ENCODE peak calls at places on chromosomes 16 and 17, in nine cellular contexts. One of them, this sample, is unnamed.

GRCh38 chr16:27602103-27602502 is 52.2 kb downstream of the KATNIP start:
- DNase-seq in fibroblast of lung: no peak
- DNase-seq in adipocyte: no peak
- DNase-seq in GM23248: no peak
- DNase-seq in PC-3: no peak
- DNase-seq in astrocyte: no peak
- DNase-seq in kidney: no peak
- DNase-seq in K562: no peak
- DNase-seq in mesenchymal stem cell: no peak
- DNase-seq in this sample: no peak

GRCh38 chr16:22624038-22624656 is 113.5 kb downstream of the NPIPB5 start:
- DNase-seq in K562: no peak
- DNase-seq in kidney: peak; percentile 65
- DNase-seq in PC-3: no peak
- DNase-seq in mesenchymal stem cell: no peak
- DNase-seq in astrocyte: no peak
- DNase-seq in adipocyte: no peak
- DNase-seq in fibroblast of lung: no peak
- DNase-seq in GM23248: no peak
- DNase-seq in this sample: no peak

GRCh38 chr17:67376509-67376891 is 581 bp upstream of the PITPNC1 start:
- DNase-seq in K562: no peak
- DNase-seq in astrocyte: peak; percentile 55
- DNase-seq in kidney: no peak
- DNase-seq in PC-3: peak; percentile 47
- DNase-seq in GM23248: peak; percentile 77
- DNase-seq in fibroblast of lung: peak; percentile 63
- DNase-seq in adipocyte: peak; percentile 81
- DNase-seq in mesenchymal stem cell: peak; percentile 49
- DNase-seq in this sample: no peak

GRCh38 chr16:68040506-68041288 is 17.6 kb downstream of the DUS2 start:
- DNase-seq in K562: peak; percentile 91
- DNase-seq in astrocyte: peak; percentile 10
- DNase-seq in fibroblast of lung: peak; percentile 41
- DNase-seq in mesenchymal stem cell: peak; percentile 69
- DNase-seq in adipocyte: peak; percentile 77
- DNase-seq in PC-3: peak; percentile 60
- DNase-seq in kidney: peak; percentile 89
- DNase-seq in GM23248: peak; percentile 66
- DNase-seq in this sample: peak; percentile 88

GRCh38 chr17:47230864-47231263 is 21.7 kb downstream of the MYL4 start:
- DNase-seq in GM23248: no peak
- DNase-seq in mesenchymal stem cell: no peak
- DNase-seq in fibroblast of lung: no peak
- DNase-seq in K562: no peak
- DNase-seq in PC-3: no peak
- DNase-seq in kidney: peak; percentile 89
- DNase-seq in astrocyte: no peak
- DNase-seq in adipocyte: no peak
- DNase-seq in this sample: no peak

GRCh38 chr16:77297996-77298637 is 98.9 kb downstream of the SYCE1L start:
- DNase-seq in astrocyte: peak; percentile 51
- DNase-seq in K562: no peak
- DNase-seq in adipocyte: no peak
- DNase-seq in mesenchymal stem cell: peak; percentile 40
- DNase-seq in fibroblast of lung: peak; percentile 70
- DNase-seq in GM23248: peak; percentile 49
- DNase-seq in PC-3: peak; percentile 51
- DNase-seq in kidney: no peak
- DNase-seq in this sample: no peak

GRCh38 chr17:280901-281300 is 71.7 kb downstream of the RPH3AL start:
- DNase-seq in PC-3: no peak
- DNase-seq in fibroblast of lung: no peak
- DNase-seq in mesenchymal stem cell: no peak
- DNase-seq in K562: no peak
- DNase-seq in kidney: peak; percentile 47
- DNase-seq in adipocyte: no peak
- DNase-seq in GM23248: no peak
- DNase-seq in astrocyte: no peak
- DNase-seq in this sample: peak; percentile 9

GRCh38 chr17:2101448-2102257 is 46.8 kb downstream of the HIC1 start:
- DNase-seq in K562: no peak
- DNase-seq in adipocyte: no peak
- DNase-seq in PC-3: peak; percentile 94
- DNase-seq in mesenchymal stem cell: no peak
- DNase-seq in kidney: peak; percentile 95
- DNase-seq in fibroblast of lung: peak; percentile 89
- DNase-seq in astrocyte: peak; percentile 90
- DNase-seq in GM23248: no peak
- DNase-seq in this sample: peak; percentile 96

GRCh38 chr17:78442648-78443128 is 64.2 kb downstream of the PGS1 start:
- DNase-seq in K562: no peak
- DNase-seq in fibroblast of lung: no peak
- DNase-seq in PC-3: no peak
- DNase-seq in kidney: peak; percentile 89
- DNase-seq in mesenchymal stem cell: peak; percentile 56
- DNase-seq in astrocyte: no peak
- DNase-seq in adipocyte: no peak
- DNase-seq in GM23248: peak; percentile 48
- DNase-seq in this sample: peak; percentile 39

GRCh38 chr16:19901164-19901563 is 16.5 kb upstream of the GPRC5B start:
- DNase-seq in GM23248: no peak
- DNase-seq in adipocyte: no peak
- DNase-seq in fibroblast of lung: no peak
- DNase-seq in kidney: peak; percentile 22
- DNase-seq in PC-3: no peak
- DNase-seq in astrocyte: no peak
- DNase-seq in mesenchymal stem cell: no peak
- DNase-seq in K562: no peak
- DNase-seq in this sample: no peak

GRCh38 chr16:19898166-19898565 is 13.5 kb upstream of the GPRC5B start:
- DNase-seq in GM23248: no peak
- DNase-seq in mesenchymal stem cell: no peak
- DNase-seq in kidney: peak; percentile 55
- DNase-seq in adipocyte: no peak
- DNase-seq in K562: no peak
- DNase-seq in PC-3: no peak
- DNase-seq in astrocyte: no peak
- DNase-seq in fibroblast of lung: no peak
- DNase-seq in this sample: no peak

GRCh38 chr16:19898924-19899604 is 14.4 kb upstream of the GPRC5B start:
- DNase-seq in kidney: peak; percentile 38
- DNase-seq in fibroblast of lung: peak; percentile 22
- DNase-seq in mesenchymal stem cell: peak; percentile 63
- DNase-seq in astrocyte: no peak
- DNase-seq in GM23248: peak; percentile 64
- DNase-seq in adipocyte: peak; percentile 78
- DNase-seq in K562: peak; percentile 59
- DNase-seq in PC-3: peak; percentile 69
- DNase-seq in this sample: peak; percentile 55

GRCh38 chr16:19900590-19900989 is 15.9 kb upstream of the GPRC5B start:
- DNase-seq in PC-3: no peak
- DNase-seq in fibroblast of lung: no peak
- DNase-seq in astrocyte: no peak
- DNase-seq in adipocyte: no peak
- DNase-seq in kidney: peak; percentile 38
- DNase-seq in K562: no peak
- DNase-seq in mesenchymal stem cell: no peak
- DNase-seq in GM23248: no peak
- DNase-seq in this sample: no peak

DNA sequence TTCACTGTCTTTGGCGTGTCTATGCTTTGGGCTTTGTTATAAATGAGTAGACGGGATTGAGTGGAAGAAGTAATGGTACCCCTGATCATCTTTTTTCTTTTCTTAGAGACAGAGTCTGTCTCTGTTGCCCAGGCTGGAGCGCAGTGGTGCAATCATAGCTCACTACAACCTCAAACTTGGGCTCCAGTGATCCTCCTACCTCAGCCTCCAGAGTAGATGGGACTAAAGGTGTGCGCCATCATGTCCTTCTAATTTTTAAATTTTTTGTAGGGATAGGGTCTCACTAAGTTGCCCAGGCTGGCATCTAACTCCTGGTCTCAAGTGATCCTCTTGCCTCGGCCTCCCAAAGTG is 14.9 kb upstream of the GPRC5B start:
- DNase-seq in K562: no peak
- DNase-seq in fibroblast of lung: no peak
- DNase-seq in astrocyte: no peak
- DNase-seq in GM23248: no peak
- DNase-seq in mesenchymal stem cell: no peak
- DNase-seq in PC-3: no peak
- DNase-seq in adipocyte: no peak
- DNase-seq in kidney: no peak
- DNase-seq in this sample: no peak
- H3K9ac ChIP-seq in K562: no peak overlapping the region
- H3K9ac ChIP-seq in fibroblast of lung: no peak overlapping the region
- H3K9ac ChIP-seq in astrocyte: no peak overlapping the region
- H3K9ac ChIP-seq in GM23248: no peak overlapping the region
- H3K9ac ChIP-seq in mesenchymal stem cell: no peak overlapping the region
- H3K9ac ChIP-seq in PC-3: no peak overlapping the region
- H3K9ac ChIP-seq in adipocyte: no peak overlapping the region
- H3K9ac ChIP-seq in kidney: no peak overlapping the region
- H3K9ac ChIP-seq in this sample: no peak overlapping the region

GRCh38 chr17:38509008-38509771 is 80.9 kb downstream of the ARHGAP23 start:
- DNase-seq in adipocyte: peak; percentile 93
- DNase-seq in mesenchymal stem cell: peak; percentile 91
- DNase-seq in kidney: peak; percentile 89
- DNase-seq in GM23248: peak; percentile 83
- DNase-seq in astrocyte: peak; percentile 77
- DNase-seq in PC-3: peak; percentile 25
- DNase-seq in fibroblast of lung: peak; percentile 88
- DNase-seq in K562: peak; percentile 91
- DNase-seq in this sample: peak; percentile 74
- H3K9ac ChIP-seq in adipocyte: no peak overlapping the region
- H3K9ac ChIP-seq in mesenchymal stem cell: peak overlapping the region; percentile 38
- H3K9ac ChIP-seq in kidney: no peak overlapping the region
- H3K9ac ChIP-seq in GM23248: no peak overlapping the region
- H3K9ac ChIP-seq in astrocyte: peak overlapping the region; percentile 69
- H3K9ac ChIP-seq in PC-3: no peak overlapping the region
- H3K9ac ChIP-seq in fibroblast of lung: no peak overlapping the region
- H3K9ac ChIP-seq in K562: no peak overlapping the region
- H3K9ac ChIP-seq in this sample: no peak overlapping the region

DNA sequence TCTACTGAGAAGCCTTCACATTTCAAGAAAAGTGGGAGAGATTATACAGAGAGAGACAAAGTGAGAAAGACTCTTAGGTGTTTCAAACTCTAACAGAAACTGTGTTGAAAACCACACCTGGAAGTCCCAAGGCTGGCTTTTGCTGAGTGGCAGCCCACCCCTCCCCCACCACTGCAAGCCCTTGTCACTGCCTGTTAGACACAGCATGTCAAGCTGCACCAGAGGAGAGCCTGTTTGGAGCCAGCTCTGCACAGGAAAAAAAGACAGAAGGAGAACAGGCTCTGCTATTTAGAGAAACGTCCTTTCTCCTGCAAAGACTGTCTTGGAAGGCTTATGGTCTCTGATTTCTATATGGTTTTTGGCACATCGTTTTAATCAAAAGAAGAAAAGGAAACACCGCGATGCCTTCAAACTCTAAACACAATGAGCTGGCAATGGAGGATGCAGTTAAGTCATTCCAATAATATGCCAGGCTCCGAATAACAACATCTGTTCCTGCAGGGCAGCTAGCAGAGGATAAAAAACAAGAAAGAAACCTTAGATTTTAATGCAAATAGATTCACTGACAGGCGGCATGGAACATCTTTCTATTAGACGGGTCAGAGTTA is 275.5 kb downstream of the MAP2K4 start:
- DNase-seq in mesenchymal stem cell: no peak
- DNase-seq in fibroblast of lung: no peak
- DNase-seq in astrocyte: no peak
- DNase-seq in K562: no peak
- DNase-seq in PC-3: no peak
- DNase-seq in GM23248: peak; percentile 2
- DNase-seq in kidney: no peak
- DNase-seq in adipocyte: peak; percentile 67
- DNase-seq in this sample: no peak
- H3K9ac ChIP-seq in mesenchymal stem cell: no peak overlapping the region
- H3K9ac ChIP-seq in fibroblast of lung: no peak overlapping the region
- H3K9ac ChIP-seq in astrocyte: no peak overlapping the region
- H3K9ac ChIP-seq in K562: no peak overlapping the region
- H3K9ac ChIP-seq in PC-3: no peak overlapping the region
- H3K9ac ChIP-seq in GM23248: no peak overlapping the region
- H3K9ac ChIP-seq in kidney: no peak overlapping the region
- H3K9ac ChIP-seq in adipocyte: no peak overlapping the region
- H3K9ac ChIP-seq in this sample: no peak overlapping the region

GRCh38 chr17:32484041-32484461 is 2.7 kb upstream of the CDK5R1 start:
- DNase-seq in astrocyte: no peak
- DNase-seq in K562: no peak
- DNase-seq in adipocyte: no peak
- DNase-seq in PC-3: no peak
- DNase-seq in mesenchymal stem cell: no peak
- DNase-seq in fibroblast of lung: no peak
- DNase-seq in kidney: peak; percentile 53
- DNase-seq in GM23248: no peak
- DNase-seq in this sample: no peak

GRCh38 chr17:32486091-32486700 is 597 bp upstream of the CDK5R1 start:
- DNase-seq in GM23248: peak; percentile 90
- DNase-seq in K562: peak; percentile 93
- DNase-seq in fibroblast of lung: peak; percentile 59
- DNase-seq in adipocyte: peak; percentile 88
- DNase-seq in astrocyte: peak; percentile 40
- DNase-seq in kidney: peak; percentile 88
- DNase-seq in mesenchymal stem cell: peak; percentile 65
- DNase-seq in PC-3: peak; percentile 73
- DNase-seq in this sample: peak; percentile 70

GRCh38 chr17:32484628-32485027 is 2.2 kb upstream of the CDK5R1 start:
- DNase-seq in GM23248: no peak
- DNase-seq in fibroblast of lung: no peak
- DNase-seq in adipocyte: no peak
- DNase-seq in kidney: peak; percentile 63
- DNase-seq in K562: no peak
- DNase-seq in astrocyte: no peak
- DNase-seq in mesenchymal stem cell: no peak
- DNase-seq in PC-3: no peak
- DNase-seq in this sample: no peak

GRCh38 chr17:32486701-32487459 is at the start of gene CDK5R1:
- DNase-seq in kidney: peak; percentile 85
- DNase-seq in adipocyte: peak; percentile 83
- DNase-seq in mesenchymal stem cell: peak; percentile 62
- DNase-seq in astrocyte: peak; percentile 20
- DNase-seq in GM23248: peak; percentile 86
- DNase-seq in K562: peak; percentile 84
- DNase-seq in PC-3: peak; percentile 50
- DNase-seq in fibroblast of lung: peak; percentile 61
- DNase-seq in this sample: peak; percentile 62

DNA sequence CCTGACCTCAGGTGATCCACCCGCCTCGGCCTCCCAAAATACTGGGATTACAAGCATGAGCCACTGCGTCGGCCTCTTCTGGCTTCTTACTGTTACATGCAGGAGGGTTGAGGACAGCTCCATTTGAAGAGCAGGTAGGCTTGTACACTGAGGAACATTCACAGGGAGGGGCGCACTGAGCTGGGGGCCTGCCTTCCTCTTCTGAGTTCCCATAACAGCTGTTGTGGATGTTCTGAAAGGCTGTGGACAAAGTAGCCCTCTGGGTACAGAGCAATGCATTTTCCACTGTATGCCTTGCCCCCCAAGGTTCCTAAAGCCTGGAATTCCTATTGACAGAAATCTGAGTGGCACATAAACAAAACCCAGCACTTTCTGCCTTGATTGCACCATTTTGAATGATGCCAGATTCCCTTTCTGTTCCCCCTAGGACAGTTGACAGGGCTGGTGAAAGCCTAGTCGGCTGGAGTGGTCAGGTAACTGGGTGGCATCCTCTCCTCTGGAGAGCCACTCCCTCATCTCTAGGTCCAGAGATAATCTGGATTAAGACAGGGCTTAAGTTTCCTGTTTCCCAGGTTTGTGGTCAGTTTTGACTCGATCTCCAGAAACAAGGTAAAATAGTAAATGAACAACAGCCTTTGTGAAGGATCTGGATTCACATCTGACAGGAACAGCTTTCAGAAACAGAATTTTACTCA is 1.4 kb upstream of the CDK5R1 start:
- DNase-seq in fibroblast of lung: no peak
- DNase-seq in kidney: peak; percentile 43
- DNase-seq in PC-3: peak; percentile 21
- DNase-seq in K562: no peak
- DNase-seq in adipocyte: no peak
- DNase-seq in astrocyte: no peak
- DNase-seq in mesenchymal stem cell: no peak
- DNase-seq in GM23248: no peak
- DNase-seq in this sample: no peak
- H3K9ac ChIP-seq in fibroblast of lung: no peak overlapping the region
- H3K9ac ChIP-seq in kidney: no peak overlapping the region
- H3K9ac ChIP-seq in PC-3: no peak overlapping the region
- H3K9ac ChIP-seq in K562: peak overlapping the region; percentile 62
- H3K9ac ChIP-seq in adipocyte: no peak overlapping the region
- H3K9ac ChIP-seq in astrocyte: peak overlapping the region; percentile 49
- H3K9ac ChIP-seq in mesenchymal stem cell: peak overlapping the region; percentile 75
- H3K9ac ChIP-seq in GM23248: peak overlapping the region; percentile 63
- H3K9ac ChIP-seq in this sample: no peak overlapping the region